ENCODE peak calls at places on chromosomes 6 and 20, in six cellular contexts. E is aorta, X is lower lobe of right lung, A is fibroblast of lung, K is neural progenitor cell, Q is prostate gland. M is an unnamed sample.

GRCh38 chr20:23692725-23693124 is 3.9 kb upstream of the CST4 start:
- DNase-seq in K (no peak), Q (no peak), X (no peak), A (peak; percentile 1), E (no peak), M (peak; percentile 73)

GRCh38 chr6:42929928-42930360 is 664 bp downstream of the CNPY3 start:
- DNase-seq in E (no peak), K (no peak), X (peak; percentile 59), Q (no peak), A (peak; percentile 79), M (peak; percentile 79)

GRCh38 chr6:117531758-117532276 is 49.3 kb downstream of the DCBLD1 start:
- DNase-seq in K (no peak), A (no peak), Q (no peak), E (no peak), X (no peak), M (no peak)

GRCh38 chr20:53621482-53622246 is 28.0 kb upstream of the ZNF217 start:
- DNase-seq in X (no peak), K (no peak), A (peak; percentile 91), Q (peak; percentile 40), E (no peak), M (peak; percentile 76)

GRCh38 chr6:46331461-46331860 is 159.8 kb downstream of the RCAN2 start:
- DNase-seq in K (no peak), Q (no peak), A (no peak), E (no peak), X (no peak), M (no peak)

GRCh38 chr6:98838027-98838426 is 3.7 kb downstream of the POU3F2 start:
- DNase-seq in A (no peak), X (no peak), K (peak; percentile 45), E (no peak), Q (no peak), M (no peak)

GRCh38 chr6:3617681-3618299 is 133.7 kb downstream of the PXDC1 start:
- DNase-seq in K (no peak), E (no peak), Q (no peak), X (no peak), A (no peak), M (no peak)

GRCh38 chr6:138035070-138035469 is 72.1 kb downstream of the PERP start:
- DNase-seq in A (no peak), X (no peak), E (no peak), Q (peak; percentile 41), K (no peak), M (no peak)

GRCh38 chr20:62804632-62805364 is at the start of gene OGFR:
- DNase-seq in K (peak; percentile 74), A (peak; percentile 50), E (peak; percentile 90), Q (peak; percentile 62), X (peak; percentile 77), M (peak; percentile 86)

GRCh38 chr20:42118409-42119125 is 500.4 kb upstream of the CHD6 start:
- DNase-seq in Q (no peak), A (no peak), E (no peak), K (peak; percentile 23), X (no peak), M (no peak)

GRCh38 chr6:37483917-37484785 is 15.5 kb downstream of the CCDC167 start:
- DNase-seq in Q (peak; percentile 49), X (peak; percentile 63), K (peak; percentile 83), E (peak; percentile 87), A (peak; percentile 30), M (peak; percentile 71)

GRCh38 chr6:43939281-43940070 is 169.5 kb downstream of the VEGFA start:
- DNase-seq in K (no peak), X (no peak), E (peak; percentile 77), Q (no peak), A (no peak), M (no peak)

GRCh38 chr6:122947355-122947754 is 48.7 kb upstream of the CLVS2 start:
- DNase-seq in X (no peak), Q (no peak), A (no peak), E (no peak), K (peak; percentile 73), M (no peak)

GRCh38 chr6:151723152-151723551 is 84.3 kb upstream of the ESR1 start:
- DNase-seq in E (no peak), K (no peak), X (no peak), A (no peak), Q (no peak), M (no peak)

GRCh38 chr6:692356-692851 is 535 bp downstream of the EXOC2 start:
- DNase-seq in A (no peak), Q (no peak), X (peak; percentile 72), E (peak; percentile 79), K (peak; percentile 76), M (peak; percentile 59)

GRCh38 chr6:13715444-13715883 is 3.8 kb upstream of the RANBP9 start:
- DNase-seq in A (peak; percentile 43), Q (no peak), K (no peak), X (no peak), E (no peak), M (no peak)

GRCh38 chr6:166490671-166491500 is 95.6 kb downstream of the RAMACL start:
- DNase-seq in A (peak; percentile 83), K (no peak), X (no peak), Q (no peak), E (peak; percentile 47), M (peak; percentile 26)

GRCh38 chr6:111736005-111736607 is 130.4 kb upstream of the TRAF3IP2 start:
- DNase-seq in A (no peak), E (no peak), Q (no peak), K (no peak), X (no peak), M (peak; percentile 48)

GRCh38 chr20:8507231-8507630 is 375.2 kb downstream of the PLCB1 start:
- DNase-seq in Q (no peak), K (no peak), E (no peak), A (no peak), X (no peak), M (no peak)

DNA sequence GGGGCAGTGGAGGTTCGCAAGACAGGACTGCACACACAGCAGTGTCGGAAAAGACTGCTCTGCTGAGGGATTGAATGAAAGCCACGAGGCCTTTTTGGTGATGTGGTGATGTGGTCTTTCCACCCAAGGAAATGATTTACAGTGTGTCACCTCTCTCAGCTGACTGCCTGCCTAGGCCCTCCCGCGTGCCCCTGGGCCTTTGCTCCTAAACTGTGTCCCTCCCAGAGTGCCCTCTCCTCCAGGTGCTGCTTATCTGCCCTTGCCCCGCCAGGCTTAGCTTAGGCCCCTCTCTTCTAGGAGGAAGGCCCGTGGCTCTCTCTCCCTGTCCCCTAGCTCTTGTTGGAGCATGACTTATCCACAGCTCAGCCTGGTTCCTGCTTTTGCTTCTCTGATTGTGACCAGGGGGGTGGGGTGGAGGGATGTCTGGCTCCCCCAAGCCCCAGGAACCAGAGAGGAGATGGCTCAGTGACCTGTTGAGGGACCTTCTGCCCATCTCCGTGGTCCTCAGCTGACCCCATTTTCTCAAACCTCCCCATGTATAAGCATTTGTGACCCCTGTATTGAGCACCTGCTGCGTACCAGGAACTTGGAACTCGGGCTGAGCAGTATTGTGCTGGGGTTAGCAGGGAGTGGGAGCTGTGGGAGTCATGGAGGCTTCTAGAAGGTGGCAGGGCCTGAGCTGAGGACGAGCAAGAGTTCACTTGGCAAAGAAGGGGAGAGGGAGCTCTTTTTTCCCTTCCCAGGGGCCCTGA is 2.1 kb downstream of the SRC start:
- DNase-seq in E (peak; percentile 54), Q (no peak), K (no peak), A (no peak), X (no peak), M (no peak)
- H3K4me3 ChIP-seq in E (no peak overlapping the region), Q (no peak overlapping the region), K (no peak overlapping the region), A (no peak overlapping the region), X (no peak overlapping the region), M (no peak overlapping the region)

GRCh38 chr6:119312875-119313338 is 36.7 kb downstream of the MAN1A1 start:
- DNase-seq in Q (no peak), E (no peak), K (no peak), X (no peak), A (no peak), M (no peak)
- H3K4me3 ChIP-seq in Q (no peak overlapping the region), E (no peak overlapping the region), K (no peak overlapping the region), X (no peak overlapping the region), A (no peak overlapping the region), M (no peak overlapping the region)

GRCh38 chr6:136280032-136280609 is 9.5 kb downstream of the BCLAF1 start:
- DNase-seq in K (no peak), A (no peak), E (no peak), Q (no peak), X (no peak), M (no peak)

GRCh38 chr6:136289327-136289578 is 393 bp downstream of the BCLAF1 start:
- DNase-seq in K (peak; percentile 96), X (peak; percentile 95), Q (peak; percentile 87), A (peak; percentile 90), E (peak; percentile 96), M (peak; percentile 82)

GRCh38 chr6:136282906-136283305 is 6.7 kb downstream of the BCLAF1 start:
- DNase-seq in X (no peak), A (no peak), Q (no peak), E (no peak), K (no peak), M (no peak)

GRCh38 chr6:136288566-136289326 is 900 bp downstream of the BCLAF1 start:
- DNase-seq in E (peak; percentile 95), X (peak; percentile 88), A (peak; percentile 91), K (peak; percentile 89), Q (peak; percentile 72), M (peak; percentile 91)

DNA sequence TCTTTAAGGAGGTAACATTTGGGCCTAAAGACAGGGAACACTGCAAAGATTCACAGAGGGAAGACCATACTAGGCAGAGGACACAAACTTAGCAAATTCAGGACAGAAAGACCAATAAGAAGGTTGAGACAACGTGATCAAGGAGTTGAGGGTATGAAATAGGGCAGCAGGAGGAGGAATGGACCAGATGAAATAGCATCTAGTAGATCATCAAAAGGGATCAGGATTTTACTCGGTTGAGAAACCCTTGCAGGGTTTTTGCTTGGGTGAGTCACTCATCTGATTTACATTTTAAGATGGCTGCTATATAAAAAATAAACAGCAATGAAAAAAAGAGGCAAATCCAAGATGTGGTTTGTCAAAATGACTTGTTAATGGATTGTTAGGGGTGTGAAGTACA is 4.7 kb downstream of the BCLAF1 start:
- DNase-seq in E (no peak), X (no peak), A (peak; percentile 66), Q (no peak), K (no peak), M (peak; percentile 71)
- H3K4me3 ChIP-seq in E (no peak overlapping the region), X (no peak overlapping the region), A (peak overlapping the region; percentile 14), Q (no peak overlapping the region), K (no peak overlapping the region), M (no peak overlapping the region)

DNA sequence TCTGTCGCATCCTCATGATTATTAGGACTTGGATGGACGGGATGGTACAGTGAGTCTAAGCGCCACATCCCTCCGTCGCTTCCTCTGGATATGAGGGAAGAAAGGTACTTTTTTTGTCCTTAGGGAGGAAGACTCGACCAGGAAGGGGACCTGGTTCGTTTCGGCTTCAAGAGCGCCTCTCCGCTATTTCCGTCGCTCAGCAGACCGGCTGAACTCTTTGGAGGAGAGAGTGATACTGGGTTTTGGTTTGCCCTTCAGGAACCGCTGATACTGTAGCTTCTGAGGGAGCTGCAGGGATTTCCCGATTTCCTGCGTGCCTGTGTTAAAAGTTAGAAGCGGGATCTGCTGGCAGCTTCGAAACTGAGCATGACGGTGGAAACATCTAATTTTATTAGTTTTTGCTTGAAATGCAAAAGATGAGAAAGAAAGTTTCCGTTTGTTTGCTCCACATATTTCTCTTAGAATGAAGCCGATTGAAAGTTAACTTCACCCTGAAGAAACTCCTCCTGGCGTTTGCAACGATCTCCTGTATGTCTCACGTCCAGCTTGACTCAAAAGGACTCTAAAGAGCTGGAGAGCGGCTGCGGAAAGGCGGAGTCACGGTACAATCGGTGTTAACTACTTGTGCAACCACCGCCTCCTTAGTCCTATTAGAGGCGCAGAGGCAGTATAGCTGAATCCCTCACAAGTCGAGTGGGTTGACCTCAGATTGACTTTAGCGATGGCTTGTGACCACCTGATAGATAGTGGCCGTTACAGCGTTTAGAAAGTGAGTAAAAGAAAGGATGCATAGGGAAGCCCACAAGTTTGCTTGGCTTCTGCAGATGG is 129.4 kb downstream of the TRIM27 start:
- DNase-seq in X (no peak), E (no peak), K (peak; percentile 87), A (peak; percentile 38), Q (no peak), M (peak; percentile 62)
- H3K4me3 ChIP-seq in X (no peak overlapping the region), E (no peak overlapping the region), K (peak overlapping the region; percentile 53), A (peak overlapping the region; percentile 32), Q (no peak overlapping the region), M (peak overlapping the region; percentile 17)

GRCh38 chr6:75205776-75206334 is at the start of gene COL12A1:
- DNase-seq in X (peak; percentile 93), K (peak; percentile 87), Q (peak; percentile 83), A (peak; percentile 99), E (peak; percentile 99), M (peak; percentile 99)
- H3K4me3 ChIP-seq in X (peak within 1 kb of the TSS; percentile 57), K (peak within 1 kb of the TSS; percentile 58), Q (peak within 1 kb of the TSS; percentile 38), A (peak within 1 kb of the TSS; percentile 69), E (peak within 1 kb of the TSS; percentile 73), M (peak within 1 kb of the TSS; percentile 80)

M was measured in foreskin fibroblast.